ENCODE peak calls at places on chromosomes 2 and 18, in seven cellular contexts. E, X, M, D, S, P and L are unnamed samples.

GRCh38 chr18:63339920-63340484 is 20.4 kb upstream of the BCL2 start:
- DNase-seq in M (peak), E (no peak), D (peak), X (no peak), P (peak), S (no peak), L (no peak)

GRCh38 chr2:227360351-227360750 is 18.8 kb downstream of the TM4SF20 start:
- DNase-seq in X (no peak), P (no peak), M (no peak), S (no peak), D (no peak), E (no peak), L (no peak)

GRCh38 chr2:106275971-106276370 is 81.9 kb upstream of the UXS1 start:
- DNase-seq in D (no peak), M (no peak), S (no peak), E (no peak), P (no peak), X (no peak), L (peak)

GRCh38 chr2:140997997-140998396 is 1132.8 kb downstream of the LRP1B start:
- DNase-seq in P (no peak), S (no peak), M (no peak), D (no peak), E (no peak), X (no peak), L (no peak)

GRCh38 chr2:86396304-86396785 is 44.8 kb upstream of the KDM3A start:
- DNase-seq in E (peak), P (peak), S (peak), X (peak), M (peak), D (no peak), L (peak)

GRCh38 chr2:207227062-207227748 is 61.5 kb upstream of the KLF7 start:
- DNase-seq in X (no peak), S (no peak), P (peak), M (no peak), D (no peak), E (no peak), L (no peak)

GRCh38 chr18:43590182-43590903 is 313.1 kb upstream of the SYT4 start:
- DNase-seq in P (no peak), E (peak), D (no peak), S (peak), X (peak), M (peak), L (no peak)

GRCh38 chr2:36380624-36381481 is 25.3 kb downstream of the CRIM1 start:
- DNase-seq in M (peak), E (no peak), D (no peak), S (no peak), X (peak), P (peak), L (peak)

GRCh38 chr18:52903858-52904257 is 563.9 kb downstream of the DCC start:
- DNase-seq in E (peak), M (peak), S (peak), D (no peak), P (peak), X (peak), L (peak)

GRCh38 chr2:166234112-166234846 is 106.5 kb upstream of the SCN1A start:
- DNase-seq in S (no peak), M (peak), X (no peak), D (no peak), E (no peak), P (no peak), L (no peak)

GRCh38 chr2:73925853-73926492 is 707 bp upstream of the DGUOK start:
- DNase-seq in P (peak), D (no peak), S (peak), M (peak), E (peak), X (peak), L (peak)

GRCh38 chr2:209472386-209472832 is 48.6 kb downstream of the MAP2 start:
- DNase-seq in S (peak), P (no peak), D (no peak), M (peak), E (no peak), X (no peak), L (no peak)

GRCh38 chr2:9692392-9693137 is 61.8 kb upstream of the YWHAQ start:
- DNase-seq in M (no peak), P (no peak), X (no peak), S (no peak), D (no peak), E (no peak), L (no peak)

GRCh38 chr2:75047907-75048625 is 89.6 kb downstream of the POLE4 start:
- DNase-seq in D (no peak), P (no peak), M (peak), X (no peak), E (no peak), S (peak), L (no peak)

DNA sequence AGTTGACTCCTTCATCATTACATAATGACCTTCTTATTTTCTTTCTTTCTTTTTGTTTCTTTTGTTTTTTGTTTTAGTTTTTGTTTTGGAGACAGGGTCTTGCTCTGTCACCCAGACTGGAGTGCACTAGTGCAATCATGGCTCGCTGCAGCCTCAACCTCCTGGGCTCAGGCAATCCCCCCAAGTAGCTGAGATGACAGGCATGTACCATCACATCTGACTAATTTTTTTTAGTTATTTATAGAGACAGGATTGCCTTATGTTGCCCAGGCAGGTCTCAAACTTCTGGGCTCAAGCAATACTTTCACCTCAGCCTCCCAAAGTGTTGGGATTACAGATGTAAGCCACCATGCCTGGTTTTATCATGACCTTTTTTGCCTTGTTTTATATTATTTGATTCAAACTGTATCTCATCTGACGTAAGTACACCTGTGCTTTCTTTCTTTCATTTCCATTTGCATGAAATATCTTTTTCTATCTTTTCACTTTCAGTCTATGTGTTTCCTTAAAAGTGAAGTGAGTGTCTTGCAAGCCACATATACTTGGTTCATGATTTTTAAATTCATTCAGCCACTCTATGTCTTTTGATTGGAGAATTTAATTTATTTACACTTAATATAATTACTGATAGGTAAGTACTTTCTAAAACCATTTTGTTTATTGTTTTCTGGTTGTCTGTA is 39.1 kb downstream of the SP100 start:
- DNase-seq in M (no peak), E (no peak), P (no peak), D (no peak), X (no peak), S (no peak), L (no peak)
- H3K27ac ChIP-seq in M (no peak), E (no peak), P (no peak), D (no peak), X (no peak), S (no peak), L (no peak)

GRCh38 chr2:173831312-173832229 is 133.6 kb downstream of the SP3 start:
- DNase-seq in E (no peak), X (no peak), S (no peak), P (peak), D (no peak), M (no peak), L (peak)
- H3K27ac ChIP-seq in E (peak), X (no peak), S (no peak), P (no peak), D (no peak), M (no peak), L (no peak)

GRCh38 chr2:55358451-55358850 is 61.2 kb downstream of the CCDC88A start:
- DNase-seq in D (no peak), M (no peak), E (no peak), P (no peak), X (no peak), S (no peak), L (no peak)
- H3K27ac ChIP-seq in D (no peak), M (no peak), E (no peak), P (no peak), X (no peak), S (no peak), L (no peak)

GRCh38 chr2:63843791-63844190 is 2.1 kb downstream of the UGP2 start:
- DNase-seq in S (no peak), P (no peak), E (no peak), M (no peak), D (no peak), X (no peak), L (no peak)

GRCh38 chr2:63841254-63842022 is at the start of gene UGP2:
- DNase-seq in X (peak), S (peak), D (peak), E (peak), P (peak), M (peak), L (peak)

GRCh38 chr2:63842149-63843061 is 709 bp downstream of the UGP2 start:
- DNase-seq in S (peak), X (peak), D (no peak), M (peak), P (peak), E (peak), L (peak)

GRCh38 chr2:63844616-63845015 is 2.9 kb downstream of the UGP2 start:
- DNase-seq in D (no peak), P (no peak), M (no peak), S (no peak), X (no peak), E (no peak), L (no peak)

GRCh38 chr2:63843093-63843492 is 1.4 kb downstream of the UGP2 start:
- DNase-seq in D (no peak), X (no peak), S (no peak), P (no peak), M (no peak), E (no peak), L (no peak)
- H3K27ac ChIP-seq in D (no peak), X (no peak), S (peak), P (peak), M (peak), E (peak), L (peak)

DNA sequence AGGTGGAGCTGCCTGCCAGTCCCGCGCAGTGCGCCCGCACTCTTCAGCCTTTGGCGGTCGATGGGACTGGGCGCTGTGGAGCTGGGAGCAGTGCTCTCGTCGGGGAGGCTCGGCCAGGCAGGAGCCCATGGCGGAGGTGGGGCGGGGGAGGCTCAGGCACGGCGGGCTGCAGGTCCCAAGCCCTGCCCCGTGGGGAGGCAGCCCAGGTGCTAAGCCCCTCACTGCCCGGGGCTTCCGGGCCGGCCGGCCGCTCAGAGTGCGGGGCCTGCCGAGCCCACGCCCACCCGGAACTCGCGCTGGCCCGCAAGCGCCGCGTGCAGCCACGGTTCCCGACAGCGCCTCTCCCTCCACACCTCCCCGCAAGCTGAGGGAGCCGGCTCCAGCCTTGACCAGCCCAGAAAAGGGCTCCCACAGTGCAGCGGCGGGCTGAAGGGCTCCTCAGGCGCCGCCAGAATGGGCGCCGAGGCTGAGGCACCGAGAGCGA is 316.4 kb downstream of the RND3 start:
- DNase-seq in X (no peak), E (no peak), P (no peak), M (no peak), D (no peak), S (no peak), L (no peak)
- H3K27ac ChIP-seq in X (no peak), E (no peak), P (no peak), M (peak), D (no peak), S (no peak), L (no peak)